ENCODE peak calls at places on chromosomes 7 and 10, in five cellular contexts. E is fibroblast of the aortic adventitia, U is thoracic aorta, I is breast epithelium, X is PC-3. J is an unnamed sample.

GRCh38 chr10:49347827-49348226 is 48.1 kb downstream of the DRGX start:
- DNase-seq in U (no peak), X (no peak), I (no peak), E (no peak), J (no peak)

GRCh38 chr7:25180946-25181345 is 47.3 kb downstream of the NPVF start:
- DNase-seq in E (no peak), I (no peak), U (no peak), X (no peak), J (no peak)

GRCh38 chr7:20351901-20352300 is 21.2 kb downstream of the ITGB8 start:
- DNase-seq in I (no peak), E (peak), U (no peak), X (peak), J (no peak)

GRCh38 chr7:1694551-1694950 is 24.5 kb downstream of the ELFN1 start:
- DNase-seq in E (no peak), I (peak), X (no peak), U (no peak), J (no peak)

GRCh38 chr10:87590705-87591588 is 68.7 kb upstream of the PAPSS2 start:
- DNase-seq in X (peak), U (no peak), E (no peak), I (no peak), J (no peak)

GRCh38 chr10:18271481-18271880 is 131.3 kb downstream of the CACNB2 start:
- DNase-seq in X (no peak), U (no peak), E (no peak), I (no peak), J (no peak)

GRCh38 chr10:89122431-89123066 is 84.6 kb downstream of the CH25H start:
- DNase-seq in E (peak), X (peak), I (no peak), U (no peak), J (no peak)

GRCh38 chr10:14293516-14293915 is 37.2 kb downstream of the FRMD4A start:
- DNase-seq in U (no peak), I (no peak), E (no peak), X (peak), J (no peak)

GRCh38 chr10:100650693-100651092 is 94.7 kb upstream of the PAX2 start:
- DNase-seq in X (no peak), I (no peak), E (no peak), U (no peak), J (no peak)

GRCh38 chr7:33581239-33581638 is 324.1 kb upstream of the BMPER start:
- DNase-seq in E (no peak), X (peak), I (no peak), U (no peak), J (no peak)

GRCh38 chr7:84069036-84069435 is 125.6 kb downstream of the SEMA3A start:
- DNase-seq in X (no peak), I (no peak), E (peak), U (no peak), J (no peak)

GRCh38 chr7:24783731-24784130 is 26.5 kb upstream of the GSDME start:
- DNase-seq in I (no peak), U (no peak), X (peak), E (no peak), J (peak)

GRCh38 chr10:131822694-131823245 is 78.0 kb upstream of the PPP2R2D start:
- DNase-seq in X (no peak), E (no peak), U (no peak), I (no peak), J (no peak)

GRCh38 chr7:66696774-66697191 is 43.8 kb upstream of the RABGEF1 start:
- DNase-seq in I (no peak), X (no peak), U (no peak), E (peak), J (no peak)

GRCh38 chr7:55593515-55594318 is 21.4 kb upstream of the VOPP1 start:
- DNase-seq in I (peak), X (peak), U (no peak), E (peak), J (no peak)

GRCh38 chr10:25843551-25844170 is 90.4 kb upstream of the MYO3A start:
- DNase-seq in I (no peak), E (no peak), X (no peak), U (no peak), J (no peak)

DNA sequence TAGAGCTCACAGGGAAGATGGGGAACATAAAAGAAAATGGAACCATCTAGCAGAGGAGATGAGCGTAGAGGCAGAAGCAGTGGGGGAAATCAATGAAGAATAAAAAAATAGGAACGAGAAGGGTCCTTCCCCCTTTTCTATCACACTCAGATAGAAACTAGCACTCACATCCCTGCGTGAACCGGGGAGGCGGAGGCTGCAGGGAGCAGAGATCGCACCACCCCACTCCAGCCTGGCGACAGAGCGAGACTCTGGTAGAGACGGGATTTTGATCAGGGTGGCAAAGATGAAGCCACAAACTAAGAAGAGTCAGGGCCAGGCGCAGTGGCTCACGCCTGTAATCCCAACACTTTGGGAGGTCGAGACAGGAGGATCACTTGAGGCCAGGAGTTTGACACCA is 64.7 kb upstream of the ECHDC3 start:
- DNase-seq in X (no peak), I (no peak), E (no peak), U (no peak), J (no peak)
- H3K4me3 ChIP-seq in X (no peak), I (no peak), E (no peak), U (no peak), J (no peak)

GRCh38 chr7:100705341-100705752 is 574 bp upstream of the POP7 start:
- DNase-seq in I (peak), X (peak), E (peak), U (no peak), J (no peak)

GRCh38 chr7:100710452-100710851 is 4.5 kb downstream of the POP7 start:
- DNase-seq in X (no peak), U (no peak), I (no peak), E (no peak), J (no peak)

GRCh38 chr7:100708395-100708794 is 2.5 kb downstream of the POP7 start:
- DNase-seq in I (no peak), E (no peak), X (no peak), U (no peak), J (no peak)

GRCh38 chr7:100706672-100707311 is 871 bp downstream of the POP7 start:
- DNase-seq in X (no peak), E (no peak), U (no peak), I (no peak), J (no peak)

GRCh38 chr7:100705753-100706671 is at the start of gene POP7:
- DNase-seq in X (peak), U (peak), I (peak), E (peak), J (peak)
- TF ChIP-seq CTCF in X (no peak), U (no peak), I (no peak), E (no peak), J (no peak)

GRCh38 chr10:4240641-4241197 is 455.7 kb upstream of the KLF6 start:
- DNase-seq in U (no peak), I (no peak), X (no peak), E (peak), J (no peak)

GRCh38 chr10:4241724-4242345 is 456.8 kb upstream of the KLF6 start:
- DNase-seq in X (no peak), U (no peak), I (no peak), E (peak), J (no peak)

GRCh38 chr10:4243651-4244050 is 458.6 kb upstream of the KLF6 start:
- DNase-seq in I (no peak), X (peak), E (peak), U (peak), J (peak)

GRCh38 chr10:4243169-4243568 is 458.2 kb upstream of the KLF6 start:
- DNase-seq in X (no peak), E (no peak), I (no peak), U (no peak), J (no peak)

DNA sequence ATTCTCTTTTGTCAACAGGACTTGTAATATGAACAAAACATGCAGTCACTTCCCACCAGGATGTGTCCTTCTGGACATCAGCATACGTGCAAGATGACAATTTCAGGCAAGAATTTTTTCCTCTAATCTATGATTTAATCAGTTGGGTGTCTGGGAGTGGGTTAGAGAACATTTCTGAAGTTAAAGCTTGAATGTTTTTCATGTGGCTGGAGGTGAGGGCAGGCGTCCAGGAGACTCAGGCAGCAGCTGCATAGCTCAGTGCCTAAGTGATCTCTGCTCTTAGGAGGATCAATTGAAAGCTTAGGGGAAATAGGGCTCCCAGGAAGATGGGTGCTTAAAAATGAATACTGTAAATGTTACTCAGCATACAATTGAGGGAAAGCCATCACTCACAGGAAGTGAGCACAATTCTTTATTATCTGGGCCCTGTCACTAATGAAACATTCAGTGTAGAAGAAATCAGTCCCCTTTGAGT is 457.6 kb upstream of the KLF6 start:
- DNase-seq in I (no peak), X (peak), E (peak), U (no peak), J (no peak)
- H3K4me3 ChIP-seq in I (peak), X (peak), E (peak), U (peak), J (no peak)

GRCh38 chr10:116470768-116471415 is 43.2 kb downstream of the PNLIPRP3 start:
- DNase-seq in U (no peak), X (peak), I (no peak), E (no peak), J (no peak)
- TF ChIP-seq CTCF in U (no peak), X (peak), I (no peak), E (no peak), J (peak)

GRCh38 chr10:97319671-97320479 is 804 bp downstream of the FRAT1 start:
- DNase-seq in X (peak), E (no peak), I (no peak), U (no peak), J (no peak)

GRCh38 chr10:97320480-97321031 is 1.5 kb downstream of the FRAT1 start:
- DNase-seq in I (no peak), E (no peak), U (no peak), X (no peak), J (no peak)

GRCh38 chr10:97318772-97319651 is at the start of gene FRAT1:
- DNase-seq in X (peak), I (peak), E (peak), U (peak), J (no peak)

GRCh38 chr10:97321807-97322195 is 2.7 kb downstream of the FRAT1 start:
- DNase-seq in I (no peak), U (no peak), X (no peak), E (no peak), J (no peak)

DNA sequence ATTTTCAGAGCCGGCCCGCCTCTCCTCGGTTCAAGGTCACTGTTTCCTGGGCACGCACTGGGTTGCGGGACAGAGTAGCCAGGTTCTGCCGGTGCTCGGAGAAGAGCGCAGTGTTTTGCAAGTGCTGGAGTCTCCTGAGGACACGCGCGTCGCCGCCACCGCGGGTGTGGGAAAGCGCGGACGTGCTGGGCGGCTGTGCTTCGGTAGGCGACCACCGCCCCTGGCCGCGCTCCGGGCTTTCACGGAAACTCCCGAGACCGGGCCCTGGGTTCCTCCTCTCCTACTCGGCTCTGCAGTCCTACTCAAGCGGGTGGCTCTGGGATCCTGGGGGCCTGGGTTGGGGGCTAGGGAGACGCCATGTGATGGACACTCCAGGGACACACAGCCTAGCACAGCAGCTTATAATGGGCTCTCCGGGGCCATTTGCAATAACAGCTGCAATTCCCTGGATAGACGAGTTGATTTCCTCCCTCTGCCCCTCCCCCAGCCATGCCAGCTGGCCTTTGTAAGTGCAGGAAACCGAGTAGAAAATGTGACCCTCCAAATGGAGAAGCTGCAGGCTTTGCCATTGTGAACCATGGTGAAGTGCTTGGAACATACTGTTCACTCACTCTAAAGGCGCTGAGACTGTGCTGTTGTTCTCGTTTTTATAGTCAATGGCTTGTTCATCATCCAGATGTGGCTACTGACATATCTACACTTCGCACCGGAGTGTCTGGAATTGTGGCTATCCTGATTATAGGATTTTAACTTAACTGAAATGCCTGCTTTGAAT is 2.1 kb downstream of the FRAT1 start:
- DNase-seq in U (no peak), I (no peak), E (no peak), X (no peak), J (no peak)
- H3K4me3 ChIP-seq in U (peak), I (peak), E (peak), X (no peak), J (peak)

GRCh38 chr7:73612598-73613269 is 11.6 kb downstream of the MLXIPL start:
- DNase-seq in U (no peak), I (no peak), X (peak), E (peak), J (peak)
- TF ChIP-seq CTCF in U (no peak), I (no peak), X (peak), E (peak), J (peak)

GRCh38 chr10:125111350-125111749 is 49.0 kb downstream of the CTBP2 start:
- DNase-seq in U (no peak), E (no peak), I (no peak), X (no peak), J (no peak)

GRCh38 chr10:125113661-125114388 is 46.5 kb downstream of the CTBP2 start:
- DNase-seq in E (peak), I (no peak), X (no peak), U (no peak), J (no peak)

GRCh38 chr10:125114761-125115391 is 45.5 kb downstream of the CTBP2 start:
- DNase-seq in E (no peak), I (no peak), U (no peak), X (no peak), J (no peak)

GRCh38 chr10:125115409-125115808 is 45.0 kb downstream of the CTBP2 start:
- DNase-seq in I (no peak), X (no peak), U (no peak), E (no peak), J (no peak)

DNA sequence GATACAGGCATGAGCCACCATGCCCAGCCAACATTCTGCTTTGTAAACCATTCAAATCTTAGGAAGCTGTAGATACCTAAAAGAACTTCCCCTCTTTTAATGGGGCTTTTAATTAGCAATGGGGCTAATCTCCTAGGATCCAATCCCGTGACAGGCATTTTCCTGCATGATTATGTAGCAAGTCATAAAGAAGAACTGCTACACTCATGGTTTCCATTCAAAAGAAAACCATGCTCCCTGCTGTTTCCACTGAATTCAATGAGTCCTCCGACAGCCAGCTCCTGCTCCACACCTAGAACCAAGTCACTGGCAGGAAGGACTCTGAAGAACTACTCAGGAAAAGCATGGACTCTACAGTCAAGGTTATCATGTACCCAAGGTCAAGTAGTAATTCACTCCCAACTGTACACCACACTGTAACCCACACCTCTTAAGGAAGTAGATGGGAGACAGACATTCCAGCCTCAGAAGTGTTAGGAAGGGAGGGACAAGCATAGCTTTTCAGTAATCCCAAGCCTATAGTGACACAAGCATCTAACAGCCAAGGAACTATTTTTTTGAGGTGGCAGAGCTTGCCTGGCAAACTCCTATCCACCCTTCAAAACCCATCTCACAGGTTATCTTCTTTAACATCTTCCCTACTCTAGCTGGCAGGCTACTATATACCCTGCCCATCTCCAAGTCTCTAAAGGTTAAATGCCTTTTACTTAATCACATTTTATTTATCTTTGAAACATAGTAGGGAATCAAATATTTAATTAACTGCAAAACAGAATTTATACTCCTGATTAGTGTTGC is 47.5 kb downstream of the CTBP2 start:
- DNase-seq in E (no peak), I (no peak), X (no peak), U (no peak), J (no peak)
- H3K4me3 ChIP-seq in E (no peak), I (no peak), X (no peak), U (no peak), J (no peak)

DNA sequence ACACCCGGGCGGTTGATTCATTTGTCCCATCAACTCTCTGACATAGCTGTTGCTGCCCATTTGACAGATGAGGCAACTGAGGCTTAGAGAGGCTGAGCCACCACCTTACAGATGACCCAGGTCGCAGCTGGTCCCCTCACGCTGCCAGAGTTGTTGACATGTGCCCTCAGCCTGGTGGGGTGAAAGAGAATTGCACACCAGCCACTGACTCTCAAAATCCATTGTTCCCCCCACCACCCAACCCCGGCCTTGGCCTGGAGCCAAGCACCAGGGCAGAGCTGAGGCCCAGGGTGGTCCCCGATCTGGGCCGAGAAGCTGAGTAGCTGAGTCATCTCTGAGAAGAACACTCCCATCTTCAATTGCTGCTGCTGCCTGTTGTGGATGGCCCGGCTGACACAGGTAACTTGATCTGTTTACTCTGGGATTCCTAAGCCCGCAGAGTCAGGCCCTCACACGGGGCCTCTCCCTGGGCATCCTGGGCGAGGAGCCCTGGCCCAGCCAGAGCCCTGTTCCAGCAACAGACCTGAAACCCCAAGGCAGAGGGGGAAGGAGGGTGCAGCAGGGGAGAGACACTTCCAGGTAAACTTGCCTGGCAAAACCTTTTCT is 27.5 kb downstream of the PVRIG start:
- DNase-seq in E (peak), X (peak), I (peak), U (no peak), J (no peak)
- TF ChIP-seq CTCF in E (no peak), X (no peak), I (no peak), U (no peak), J (no peak)

J was measured in epithelial cell of proximal tubule.